ENCODE peak calls at places on chromosomes 3 and 15, in six cellular contexts. A is cardiac muscle cell, U is GM12878, H is hepatocyte, B is adrenal gland, N is upper lobe of left lung. G is an unnamed sample.

GRCh38 chr15:81297580-81298575 is 26.1 kb downstream of the STARD5 start:
- DNase-seq in B (no peak), A (no peak), N (no peak), U (no peak), H (no peak), G (peak; percentile 38)

GRCh38 chr15:46080018-46080417 is 445.2 kb downstream of the SQOR start:
- DNase-seq in A (no peak), U (no peak), N (no peak), H (peak; percentile 17), B (no peak), G (no peak)

GRCh38 chr3:4416961-4417360 is 50.1 kb downstream of the SUMF1 start:
- DNase-seq in H (no peak), U (no peak), A (peak; percentile 79), B (no peak), N (no peak), G (peak; percentile 100)

GRCh38 chr3:19348929-19349564 is 200.7 kb downstream of the KCNH8 start:
- DNase-seq in A (peak; percentile 33), N (no peak), U (no peak), H (peak; percentile 59), B (no peak), G (peak; percentile 41)

GRCh38 chr3:184300377-184300717 is 1.3 kb downstream of the PSMD2 start:
- DNase-seq in N (no peak), B (no peak), U (no peak), A (no peak), H (no peak), G (peak; percentile 84)

GRCh38 chr3:53581671-53582070 is 87.3 kb downstream of the CACNA1D start:
- DNase-seq in A (peak; percentile 10), N (no peak), H (no peak), B (no peak), U (no peak), G (peak; percentile 10)

GRCh38 chr3:21738283-21738682 is 12.7 kb downstream of the ZNF385D start:
- DNase-seq in B (no peak), A (no peak), N (no peak), U (no peak), H (no peak), G (no peak)

GRCh38 chr3:83873550-83873949 is 1085.2 kb upstream of the CADM2 start:
- DNase-seq in B (no peak), A (no peak), U (no peak), H (no peak), N (no peak), G (no peak)

GRCh38 chr3:8512234-8512633 is 10.6 kb downstream of the LMCD1 start:
- DNase-seq in A (no peak), B (no peak), N (no peak), U (no peak), H (no peak), G (no peak)

GRCh38 chr3:57228734-57229505 is 1.4 kb downstream of the APPL1 start:
- DNase-seq in H (peak; percentile 57), N (no peak), U (no peak), A (peak; percentile 66), B (no peak), G (peak; percentile 90)

GRCh38 chr15:74497584-74497983 is 36.6 kb upstream of the UBL7 start:
- DNase-seq in A (no peak), H (no peak), B (no peak), U (peak; percentile 26), N (no peak), G (peak; percentile 93)

GRCh38 chr15:45129651-45130129 is at the start of the genes DUOX1 and DUOXA1:
- DNase-seq in U (no peak), A (no peak), N (peak; percentile 77), H (peak; percentile 73), B (no peak), G (peak; percentile 56)

GRCh38 chr15:39979606-39980005 is 45.7 kb downstream of the EIF2AK4 start:
- DNase-seq in N (no peak), B (no peak), A (no peak), H (no peak), U (no peak), G (no peak)

GRCh38 chr3:132284006-132284405 is 33.2 kb upstream of the ACP3 start:
- DNase-seq in H (no peak), A (peak; percentile 63), N (no peak), U (no peak), B (no peak), G (no peak)

GRCh38 chr3:14631101-14631497 is 20.5 kb upstream of the CCDC174 start:
- DNase-seq in U (no peak), A (no peak), H (no peak), B (no peak), N (no peak), G (no peak)

GRCh38 chr3:14605070-14605469 is 46.5 kb upstream of the CCDC174 start:
- DNase-seq in A (no peak), U (no peak), H (peak; percentile 46), N (no peak), B (no peak), G (peak; percentile 51)

GRCh38 chr3:42498034-42498433 is 4.4 kb upstream of the VIPR1 start:
- DNase-seq in U (no peak), B (peak; percentile 1), H (no peak), N (peak; percentile 2), A (no peak), G (no peak)

GRCh38 chr3:110881069-110881468 is 190.5 kb upstream of the NECTIN3 start:
- DNase-seq in U (no peak), H (peak; percentile 46), N (no peak), B (peak; percentile 33), A (peak; percentile 55), G (peak; percentile 90)

GRCh38 chr15:100627789-100628395 is 25.5 kb downstream of the ASB7 start:
- DNase-seq in N (peak; percentile 53), H (peak; percentile 77), U (peak; percentile 43), B (peak; percentile 61), A (peak; percentile 88), G (peak; percentile 82)

GRCh38 chr15:91530279-91530678 is 323.2 kb upstream of the SLCO3A1 start:
- DNase-seq in N (no peak), B (no peak), U (no peak), A (no peak), H (no peak), G (no peak)

GRCh38 chr3:148735597-148735996 is 37.9 kb downstream of the AGTR1 start:
- DNase-seq in N (no peak), B (no peak), H (no peak), U (no peak), A (no peak), G (no peak)

GRCh38 chr15:56014685-56015084 is 21.3 kb upstream of the NEDD4 start:
- DNase-seq in U (no peak), B (no peak), A (no peak), N (no peak), H (no peak), G (no peak)

GRCh38 chr3:29240248-29240647 is 40.6 kb upstream of the RBMS3 start:
- DNase-seq in B (no peak), A (peak; percentile 74), U (no peak), H (no peak), N (no peak), G (peak; percentile 77)

GRCh38 chr3:126968328-126968994 is 14.5 kb upstream of the PLXNA1 start:
- DNase-seq in A (no peak), U (no peak), H (no peak), N (no peak), B (no peak), G (no peak)

GRCh38 chr3:192010490-192010889 is 549.5 kb downstream of the PYDC2 start:
- DNase-seq in H (no peak), A (no peak), N (no peak), U (no peak), B (no peak), G (no peak)

GRCh38 chr3:192011137-192011536 is 550.2 kb downstream of the PYDC2 start:
- DNase-seq in B (no peak), H (no peak), N (no peak), U (no peak), A (peak; percentile 1), G (peak; percentile 61)

DNA sequence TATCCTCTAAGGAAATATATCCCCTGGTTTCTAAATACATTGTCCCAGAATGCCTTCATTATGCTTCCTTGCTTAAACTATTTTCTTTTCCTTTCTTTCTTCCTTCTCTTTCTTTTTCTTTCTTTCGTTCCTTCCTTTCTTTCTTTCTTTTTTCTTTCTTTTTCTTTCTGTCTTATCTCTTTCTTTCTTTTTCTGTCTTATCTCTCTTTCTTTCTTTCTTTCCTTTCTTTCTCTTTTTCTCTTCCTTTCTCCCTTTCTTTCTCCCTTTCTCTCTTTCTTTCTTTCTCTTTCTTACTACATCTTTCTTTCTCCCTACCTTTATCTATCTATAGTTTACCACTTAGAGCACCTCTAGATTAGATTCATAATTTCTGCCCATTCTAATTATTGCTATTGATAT is 552.1 kb downstream of the PYDC2 start:
- DNase-seq in B (no peak), A (no peak), H (no peak), U (no peak), N (no peak), G (no peak)
- TF ChIP-seq CTCF in B (no peak), A (no peak), H (no peak), U (no peak), N (no peak), G (no peak)

GRCh38 chr3:119293761-119294401 is at the start of gene ARHGAP31:
- DNase-seq in U (peak; percentile 62), B (peak; percentile 46), H (peak; percentile 72), A (peak; percentile 87), N (peak; percentile 83), G (peak; percentile 31)
- H3K27me3 ChIP-seq in U (no peaks in the 10 kb centered on the region), B (no peaks in the 10 kb centered on the region), H (no peaks in the 10 kb centered on the region), A (no peaks in the 10 kb centered on the region), N (no peaks in the 10 kb centered on the region), G (no peaks in the 10 kb centered on the region)

GRCh38 chr3:38792983-38793382 is 23.0 kb downstream of the SCN10A start:
- DNase-seq in N (no peak), B (no peak), H (no peak), U (no peak), A (no peak), G (no peak)

DNA sequence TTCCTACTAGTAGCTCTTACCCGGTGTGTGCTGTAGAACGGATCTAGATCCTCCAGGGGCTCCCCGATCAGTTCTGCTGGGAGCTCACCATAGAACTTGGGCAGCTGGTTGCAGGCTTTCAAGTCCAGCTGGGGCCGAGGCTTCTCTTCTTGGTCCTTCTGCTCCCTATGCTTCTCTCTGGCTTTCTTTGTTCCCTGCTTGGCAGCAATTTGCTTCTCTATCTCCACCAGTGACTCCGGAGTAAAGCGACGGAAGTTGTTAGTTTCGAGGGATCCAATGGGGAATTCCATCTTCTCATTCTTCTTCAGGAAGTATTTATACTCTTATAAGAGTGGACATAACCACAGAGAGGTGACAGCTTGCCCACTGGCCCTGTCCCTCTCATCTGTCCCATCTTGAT is 22.3 kb downstream of the SCN10A start:
- DNase-seq in A (no peak), H (no peak), U (no peak), N (no peak), B (no peak), G (no peak)
- TF ChIP-seq CTCF in A (no peak), H (no peak), U (no peak), N (no peak), B (no peak), G (no peak)

GRCh38 chr15:64774556-64775523 is 549 bp downstream of the RBPMS2 start:
- DNase-seq in B (peak; percentile 31), U (no peak), A (peak; percentile 16), H (peak; percentile 51), N (no peak), G (no peak)

GRCh38 chr15:64770626-64771025 is 4.8 kb downstream of the RBPMS2 start:
- DNase-seq in U (no peak), H (no peak), B (no peak), A (no peak), N (no peak), G (no peak)

GRCh38 chr15:64773606-64774555 is 1.5 kb downstream of the RBPMS2 start:
- DNase-seq in H (no peak), A (no peak), U (no peak), N (no peak), B (no peak), G (no peak)

GRCh38 chr15:64772488-64772887 is 2.9 kb downstream of the RBPMS2 start:
- DNase-seq in U (no peak), H (no peak), A (no peak), N (no peak), B (no peak), G (no peak)

GRCh38 chr15:64772964-64773363 is 2.4 kb downstream of the RBPMS2 start:
- DNase-seq in B (no peak), A (no peak), U (no peak), H (no peak), N (no peak), G (no peak)
- H3K27me3 ChIP-seq in B (no peaks in the 10 kb centered on the region), A (no peaks in the 10 kb centered on the region), U (peaks cover 10% of the 10 kb centered on the region), H (no peaks in the 10 kb centered on the region), N (peaks cover 15% of the 10 kb centered on the region), G (peaks cover 20% of the 10 kb centered on the region)